ENCODE peak calls at places on chromosomes 5 and 9, in five cellular contexts. L, T, N, R and M are unnamed samples.

GRCh38 chr9:101381833-101382342 is 2.9 kb downstream of the BAAT start:
- ATAC-seq in L (peak), T (no peak), N (no peak), R (no peak), M (no peak)

GRCh38 chr5:94674841-94675382 is 56.4 kb downstream of the SLF1 start:
- ATAC-seq in L (peak), T (no peak), N (no peak), R (no peak), M (no peak)

GRCh38 chr9:16012621-16013020 is 459.8 kb downstream of the CCDC171 start:
- ATAC-seq in L (peak), T (no peak), N (no peak), R (no peak), M (no peak)

GRCh38 chr9:133029994-133030316 is 842 bp upstream of the GTF3C5 start:
- ATAC-seq in L (peak), T (peak), N (peak), R (peak), M (peak)

GRCh38 chr5:34858798-34859197 is 19.8 kb downstream of the TTC23L start:
- ATAC-seq in L (no peak), T (no peak), N (no peak), R (no peak), M (no peak)

GRCh38 chr9:5971740-5972139 is 43.7 kb downstream of the RANBP6 start:
- ATAC-seq in L (peak), T (no peak), N (no peak), R (no peak), M (no peak)

GRCh38 chr5:52943285-52943684 is 45.9 kb upstream of the ITGA2 start:
- ATAC-seq in L (peak), T (no peak), N (peak), R (peak), M (no peak)

GRCh38 chr5:111741270-111741669 is 15.7 kb downstream of the NREP start:
- ATAC-seq in L (peak), T (no peak), N (no peak), R (peak), M (no peak)

GRCh38 chr5:13569088-13569715 is 375.3 kb downstream of the DNAH5 start:
- ATAC-seq in L (no peak), T (no peak), N (no peak), R (no peak), M (no peak)

GRCh38 chr5:3853366-3853765 is 257.7 kb downstream of the IRX1 start:
- ATAC-seq in L (no peak), T (no peak), N (no peak), R (no peak), M (no peak)

GRCh38 chr9:85742630-85742928 is 825 bp upstream of the AGTPBP1 start:
- ATAC-seq in L (peak), T (no peak), N (no peak), R (peak), M (no peak)

GRCh38 chr9:98807811-98808195 is 333 bp downstream of the GALNT12 start:
- ATAC-seq in L (peak), T (no peak), N (peak), R (peak), M (peak)

GRCh38 chr5:160961030-160961429 is 109.0 kb upstream of the ATP10B start:
- ATAC-seq in L (no peak), T (no peak), N (no peak), R (no peak), M (no peak)

GRCh38 chr9:113580041-113580953 is 116.8 kb downstream of the RGS3 start:
- ATAC-seq in L (peak), T (peak), N (no peak), R (peak), M (peak)

GRCh38 chr9:16918920-16919319 is 48.5 kb upstream of the BNC2 start:
- ATAC-seq in L (no peak), T (no peak), N (no peak), R (no peak), M (no peak)

GRCh38 chr5:122089614-122090013 is 11.6 kb upstream of the LOX start:
- ATAC-seq in L (no peak), T (no peak), N (no peak), R (no peak), M (no peak)

GRCh38 chr5:163724305-163724704 is 218.9 kb downstream of the MAT2B start:
- ATAC-seq in L (no peak), T (no peak), N (no peak), R (no peak), M (no peak)

GRCh38 chr5:163735069-163735468 is 229.7 kb downstream of the MAT2B start:
- ATAC-seq in L (no peak), T (no peak), N (no peak), R (no peak), M (no peak)

GRCh38 chr5:163727028-163727427 is 221.6 kb downstream of the MAT2B start:
- ATAC-seq in L (no peak), T (no peak), N (no peak), R (no peak), M (no peak)

GRCh38 chr5:163731256-163731655 is 225.8 kb downstream of the MAT2B start:
- ATAC-seq in L (no peak), T (no peak), N (no peak), R (no peak), M (no peak)

DNA sequence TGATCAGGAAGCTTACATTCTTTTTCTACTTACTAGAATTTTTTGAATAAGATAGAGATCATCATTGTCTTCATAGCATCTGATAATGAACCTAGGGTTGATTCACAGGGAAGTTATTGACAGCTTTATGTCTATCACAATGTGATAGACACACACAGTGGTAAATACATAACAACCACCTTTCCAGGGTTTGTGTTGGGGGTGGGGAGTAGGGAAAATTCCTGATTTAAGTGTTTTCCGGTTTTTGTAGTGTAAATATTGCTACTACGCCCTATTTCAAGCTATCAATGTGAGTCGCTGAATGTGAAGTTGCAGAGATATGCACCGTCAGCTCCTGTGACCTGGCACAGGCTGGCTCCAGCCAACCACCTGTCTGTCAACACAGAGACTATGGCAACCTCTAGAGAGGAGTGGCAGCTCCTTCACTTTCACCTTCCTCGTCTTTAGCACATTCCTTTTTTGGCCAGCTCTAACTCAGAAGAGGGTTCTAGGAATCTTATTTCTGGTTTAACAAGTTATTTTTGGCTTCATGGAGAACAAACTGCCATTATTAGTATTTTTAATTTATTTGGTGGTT is 224.9 kb downstream of the MAT2B start:
- ATAC-seq in L (peak), T (no peak), N (no peak), R (no peak), M (no peak)
- TF ChIP-seq CTCF in L (no peak), T (no peak), N (no peak), R (no peak), M (no peak)

GRCh38 chr5:64347308-64347707 is 158.5 kb upstream of the RGS7BP start:
- ATAC-seq in L (no peak), T (no peak), N (no peak), R (no peak), M (no peak)
- TF ChIP-seq CTCF in L (peak), T (no peak), N (no peak), R (no peak), M (no peak)

GRCh38 chr5:24642022-24642421 is 2.8 kb downstream of the CDH10 start:
- ATAC-seq in L (peak), T (no peak), N (no peak), R (no peak), M (no peak)
- TF ChIP-seq CTCF in L (peak), T (peak), N (no peak), R (no peak), M (peak)

GRCh38 chr9:109321727-109322126 is 868 bp upstream of the EPB41L4B start:
- ATAC-seq in L (no peak), T (no peak), N (no peak), R (no peak), M (no peak)

GRCh38 chr9:109320734-109321448 is at the start of gene EPB41L4B:
- ATAC-seq in L (peak), T (peak), N (peak), R (peak), M (peak)

GRCh38 chr9:109319631-109320233 is 1.1 kb downstream of the EPB41L4B start:
- ATAC-seq in L (no peak), T (no peak), N (peak), R (peak), M (no peak)

GRCh38 chr9:109319072-109319630 is 1.7 kb downstream of the EPB41L4B start:
- ATAC-seq in L (peak), T (no peak), N (no peak), R (no peak), M (no peak)

GRCh38 chr9:109320338-109320733 is 523 bp downstream of the EPB41L4B start:
- ATAC-seq in L (no peak), T (no peak), N (peak), R (peak), M (peak)
- TF ChIP-seq CTCF in L (no peak), T (no peak), N (no peak), R (no peak), M (no peak)

GRCh38 chr5:42514759-42515158 is 91.5 kb downstream of the GHR start:
- ATAC-seq in L (peak), T (peak), N (peak), R (no peak), M (no peak)
- TF ChIP-seq CTCF in L (peak), T (peak), N (peak), R (no peak), M (no peak)

GRCh38 chr9:34267660-34268059 is 61.4 kb downstream of the KIF24 start:
- ATAC-seq in L (no peak), T (no peak), N (no peak), R (no peak), M (no peak)
- TF ChIP-seq CTCF in L (no peak), T (no peak), N (no peak), R (no peak), M (no peak)

GRCh38 chr9:136363606-136364368 is at the start of gene DNLZ:
- ATAC-seq in L (peak), T (peak), N (peak), R (peak), M (peak)

GRCh38 chr9:136364369-136364748 is 815 bp upstream of the DNLZ start:
- ATAC-seq in L (no peak), T (no peak), N (no peak), R (no peak), M (no peak)

GRCh38 chr9:136362450-136362784 is 1.1 kb downstream of the DNLZ start:
- ATAC-seq in L (no peak), T (no peak), N (no peak), R (no peak), M (no peak)

GRCh38 chr9:136361757-136362449 is 1.6 kb downstream of the DNLZ start:
- ATAC-seq in L (no peak), T (no peak), N (no peak), R (no peak), M (no peak)

GRCh38 chr9:136363106-136363605 is 388 bp downstream of the DNLZ start:
- ATAC-seq in L (peak), T (peak), N (peak), R (peak), M (peak)
- TF ChIP-seq CTCF in L (no peak), T (no peak), N (no peak), R (no peak), M (no peak)

DNA sequence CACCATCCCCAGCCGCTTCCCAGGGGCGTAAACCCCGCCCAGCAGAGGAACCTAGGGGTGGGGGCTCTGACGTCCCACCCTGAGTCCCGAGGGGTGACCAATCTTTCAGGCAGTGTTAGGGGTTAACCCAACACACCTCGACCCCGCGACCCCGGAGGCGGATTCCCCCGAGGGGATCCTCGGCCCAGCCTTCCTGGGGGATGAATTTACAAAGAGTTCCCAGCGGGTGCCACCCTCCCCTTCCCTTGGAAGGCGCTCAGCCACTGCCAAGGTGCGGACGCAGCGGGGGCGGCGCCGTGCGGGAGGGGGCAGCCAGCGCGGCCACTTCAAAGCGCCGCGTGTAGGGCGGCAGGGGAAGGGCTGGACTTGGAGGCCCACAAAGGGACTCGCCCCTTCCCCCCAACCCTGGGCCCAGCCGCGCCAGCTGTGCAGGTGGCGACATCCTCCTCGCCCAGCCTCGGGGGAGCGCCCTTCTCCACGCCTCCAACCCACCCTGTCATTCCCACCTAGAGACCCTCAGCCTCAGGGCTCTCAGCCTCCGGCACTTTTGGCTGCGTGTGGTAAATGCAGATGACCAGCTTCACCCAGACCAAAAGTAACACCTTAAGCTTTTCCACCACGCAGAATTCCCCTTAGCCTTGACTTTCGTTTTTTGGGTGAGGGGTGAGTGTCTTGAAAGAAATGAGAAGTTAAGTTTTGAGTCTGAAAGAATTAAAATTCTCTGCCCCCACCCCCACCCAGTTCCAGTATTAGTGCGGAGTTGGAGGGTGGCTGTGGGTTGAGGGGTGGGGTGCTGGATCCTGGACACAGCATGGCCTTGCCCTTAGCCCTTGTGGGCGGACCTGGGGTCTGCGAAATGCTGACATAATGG is 43.3 kb upstream of the TCF7 start:
- ATAC-seq in L (peak), T (peak), N (no peak), R (peak), M (peak)
- TF ChIP-seq CTCF in L (peak), T (no peak), N (no peak), R (no peak), M (no peak)